ENCODE peak calls at places on chromosomes 7 and 10, in four cellular contexts. One of them, this sample, is unnamed.

GRCh38 chr7:2193120-2193519 is 39.6 kb downstream of the MAD1L1 start:
- DNase-seq in activated CD8-positive, alpha-beta memory T cell treated with anti-CD3 and anti-CD28 coated beads for 1 hour: no peak
- DNase-seq in foreskin fibroblast: no peak
- DNase-seq in NCI-H1417: peak; percentile 86
- DNase-seq in this sample: no peak

GRCh38 chr7:44322631-44323363 is 2.6 kb downstream of the CAMK2B start:
- DNase-seq in activated CD8-positive, alpha-beta memory T cell treated with anti-CD3 and anti-CD28 coated beads for 1 hour: no peak
- DNase-seq in NCI-H1417: no peak
- DNase-seq in foreskin fibroblast: no peak
- DNase-seq in this sample: no peak

GRCh38 chr7:140655511-140656408 is 15.1 kb upstream of the DENND2A start:
- DNase-seq in foreskin fibroblast: no peak
- DNase-seq in NCI-H1417: no peak
- DNase-seq in activated CD8-positive, alpha-beta memory T cell treated with anti-CD3 and anti-CD28 coated beads for 1 hour: no peak
- DNase-seq in this sample: no peak

GRCh38 chr10:119120413-119120867 is 16.5 kb downstream of the DENND10 start:
- DNase-seq in activated CD8-positive, alpha-beta memory T cell treated with anti-CD3 and anti-CD28 coated beads for 1 hour: no peak
- DNase-seq in NCI-H1417: no peak
- DNase-seq in foreskin fibroblast: no peak
- DNase-seq in this sample: no peak

GRCh38 chr10:70481831-70482530 is 3.4 kb downstream of the PALD1 start:
- DNase-seq in NCI-H1417: no peak
- DNase-seq in activated CD8-positive, alpha-beta memory T cell treated with anti-CD3 and anti-CD28 coated beads for 1 hour: no peak
- DNase-seq in foreskin fibroblast: peak; percentile 23
- DNase-seq in this sample: no peak

GRCh38 chr10:31419394-31420063 is 100.5 kb downstream of the ZEB1 start:
- DNase-seq in activated CD8-positive, alpha-beta memory T cell treated with anti-CD3 and anti-CD28 coated beads for 1 hour: no peak
- DNase-seq in foreskin fibroblast: peak; percentile 54
- DNase-seq in NCI-H1417: no peak
- DNase-seq in this sample: no peak

GRCh38 chr7:100476108-100476780 is 2.8 kb downstream of the TSC22D4 start:
- DNase-seq in foreskin fibroblast: no peak
- DNase-seq in NCI-H1417: no peak
- DNase-seq in activated CD8-positive, alpha-beta memory T cell treated with anti-CD3 and anti-CD28 coated beads for 1 hour: no peak
- DNase-seq in this sample: no peak

GRCh38 chr10:86087716-86088115 is 278.9 kb downstream of the GRID1 start:
- DNase-seq in foreskin fibroblast: no peak
- DNase-seq in activated CD8-positive, alpha-beta memory T cell treated with anti-CD3 and anti-CD28 coated beads for 1 hour: no peak
- DNase-seq in NCI-H1417: no peak
- DNase-seq in this sample: no peak

GRCh38 chr10:5944389-5945202 is 32.7 kb downstream of the IL15RA start:
- DNase-seq in NCI-H1417: no peak
- DNase-seq in activated CD8-positive, alpha-beta memory T cell treated with anti-CD3 and anti-CD28 coated beads for 1 hour: no peak
- DNase-seq in foreskin fibroblast: peak; percentile 99
- DNase-seq in this sample: no peak

GRCh38 chr7:22860337-22860736 is 37.7 kb upstream of the TOMM7 start:
- DNase-seq in NCI-H1417: no peak
- DNase-seq in foreskin fibroblast: peak; percentile 20
- DNase-seq in activated CD8-positive, alpha-beta memory T cell treated with anti-CD3 and anti-CD28 coated beads for 1 hour: no peak
- DNase-seq in this sample: no peak

GRCh38 chr10:43965918-43966570 is 317.4 kb upstream of the ZNF32 start:
- DNase-seq in NCI-H1417: no peak
- DNase-seq in activated CD8-positive, alpha-beta memory T cell treated with anti-CD3 and anti-CD28 coated beads for 1 hour: no peak
- DNase-seq in foreskin fibroblast: no peak
- DNase-seq in this sample: no peak

GRCh38 chr7:45328397-45329080 is 170.9 kb downstream of the RAMP3 start:
- DNase-seq in activated CD8-positive, alpha-beta memory T cell treated with anti-CD3 and anti-CD28 coated beads for 1 hour: no peak
- DNase-seq in foreskin fibroblast: no peak
- DNase-seq in NCI-H1417: no peak
- DNase-seq in this sample: no peak

GRCh38 chr10:30256084-30256483 is 93.0 kb downstream of the MTPAP start:
- DNase-seq in foreskin fibroblast: no peak
- DNase-seq in activated CD8-positive, alpha-beta memory T cell treated with anti-CD3 and anti-CD28 coated beads for 1 hour: no peak
- DNase-seq in NCI-H1417: no peak
- DNase-seq in this sample: no peak

GRCh38 chr10:100612601-100613595 is 77.2 kb downstream of the HIF1AN start:
- DNase-seq in foreskin fibroblast: no peak
- DNase-seq in activated CD8-positive, alpha-beta memory T cell treated with anti-CD3 and anti-CD28 coated beads for 1 hour: no peak
- DNase-seq in NCI-H1417: no peak
- DNase-seq in this sample: no peak

GRCh38 chr7:30840176-30841024 is 69.2 kb downstream of the MINDY4 start:
- DNase-seq in NCI-H1417: no peak
- DNase-seq in activated CD8-positive, alpha-beta memory T cell treated with anti-CD3 and anti-CD28 coated beads for 1 hour: no peak
- DNase-seq in foreskin fibroblast: no peak
- DNase-seq in this sample: no peak

GRCh38 chr7:143975617-143976016 is 21.0 kb downstream of the OR2F1 start:
- DNase-seq in NCI-H1417: no peak
- DNase-seq in foreskin fibroblast: no peak
- DNase-seq in activated CD8-positive, alpha-beta memory T cell treated with anti-CD3 and anti-CD28 coated beads for 1 hour: no peak
- DNase-seq in this sample: no peak

GRCh38 chr7:6725003-6725402 is 18.3 kb upstream of the ZNF12 start:
- DNase-seq in foreskin fibroblast: no peak
- DNase-seq in NCI-H1417: no peak
- DNase-seq in activated CD8-positive, alpha-beta memory T cell treated with anti-CD3 and anti-CD28 coated beads for 1 hour: no peak
- DNase-seq in this sample: no peak